ENCODE peak calls at places on chromosomes 13 and 19, in six cellular contexts. U is HuH-7, H is hepatocyte, Y is NCI-H1105, T is NCI-H2081, A is DMS 273 treated with DMSO at 0.1 percent for 48 hours. Q is an unnamed sample.
A peak's percentile ranks its signal among the peaks of the same experiment; 100 is the strongest.

GRCh38 chr13:21005193-21005592 is 56.2 kb downstream of the LATS2 start:
- DNase-seq in U (no peak), H (no peak), Y (no peak), T (no peak), A (no peak), Q (no peak)

GRCh38 chr13:32734511-32734910 is 148.3 kb downstream of the PDS5B start:
- DNase-seq in U (no peak), H (no peak), Y (no peak), T (no peak), A (no peak), Q (no peak)

GRCh38 chr19:46131485-46132143 is 7.1 kb upstream of the IGFL3 start:
- DNase-seq in U (no peak), H (no peak), Y (no peak), T (no peak), A (no peak), Q (no peak)

GRCh38 chr13:41610426-41610825 is 153.1 kb downstream of the RGCC start:
- DNase-seq in U (no peak), H (peak; percentile 45), Y (peak; percentile 28), T (no peak), A (no peak), Q (no peak)

GRCh38 chr19:18232540-18233223 is 6.4 kb upstream of the PDE4C start:
- DNase-seq in U (peak; percentile 59), H (peak; percentile 57), Y (peak; percentile 56), T (peak; percentile 49), A (no peak), Q (no peak)

GRCh38 chr13:108268713-108269112 is 805 bp upstream of the TNFSF13B start:
- DNase-seq in U (no peak), H (no peak), Y (no peak), T (no peak), A (no peak), Q (no peak)

GRCh38 chr13:57653229-57653994 is 21.9 kb downstream of the PCDH17 start:
- DNase-seq in U (no peak), H (no peak), Y (no peak), T (no peak), A (no peak), Q (no peak)

GRCh38 chr19:510606-511100 is 3.4 kb downstream of the TPGS1 start:
- DNase-seq in U (peak; percentile 85), H (peak; percentile 95), Y (peak; percentile 81), T (peak; percentile 91), A (peak; percentile 65), Q (peak; percentile 56)

GRCh38 chr19:18513868-18514267 is 8.0 kb downstream of the ELL start:
- DNase-seq in U (no peak), H (no peak), Y (no peak), T (no peak), A (no peak), Q (no peak)

GRCh38 chr13:73598021-73598712 is 536.0 kb downstream of the KLF12 start:
- DNase-seq in U (no peak), H (peak; percentile 41), Y (no peak), T (no peak), A (no peak), Q (no peak)

GRCh38 chr13:111557921-111558699 is 237.7 kb downstream of the TEX29 start:
- DNase-seq in U (no peak), H (no peak), Y (no peak), T (no peak), A (no peak), Q (no peak)

GRCh38 chr19:29798783-29799182 is 13.0 kb upstream of the CCNE1 start:
- DNase-seq in U (no peak), H (no peak), Y (no peak), T (no peak), A (no peak), Q (no peak)

GRCh38 chr19:17337675-17338439 is 504 bp downstream of the GTPBP3 start:
- DNase-seq in U (no peak), H (no peak), Y (no peak), T (peak; percentile 37), A (no peak), Q (no peak)

GRCh38 chr13:113178070-113178895 is 19.8 kb downstream of the PROZ start:
- DNase-seq in U (no peak), H (no peak), Y (no peak), T (no peak), A (no peak), Q (no peak)

GRCh38 chr13:50319603-50320296 is 304.5 kb downstream of the KCNRG start:
- DNase-seq in U (no peak), H (peak; percentile 30), Y (no peak), T (no peak), A (no peak), Q (no peak)

GRCh38 chr13:48600374-48601364 is 53.1 kb upstream of the CYSLTR2 start:
- DNase-seq in U (no peak), H (peak; percentile 20), Y (no peak), T (no peak), A (no peak), Q (no peak)

GRCh38 chr19:38838208-38838985 is 6.8 kb upstream of the ECH1 start:
- DNase-seq in U (peak; percentile 8), H (peak; percentile 85), Y (no peak), T (no peak), A (no peak), Q (no peak)

GRCh38 chr13:33174491-33174890 is 111.1 kb downstream of the STARD13 start:
- DNase-seq in U (no peak), H (no peak), Y (peak; percentile 62), T (no peak), A (peak; percentile 34), Q (no peak)

GRCh38 chr13:50358221-50358620 is 343.0 kb downstream of the KCNRG start:
- DNase-seq in U (no peak), H (no peak), Y (no peak), T (no peak), A (no peak), Q (peak; percentile 27)

GRCh38 chr19:37333457-37333856 is 37.4 kb upstream of the ZNF527 start:
- DNase-seq in U (no peak), H (no peak), Y (no peak), T (no peak), A (no peak), Q (no peak)

GRCh38 chr13:109199280-109199679 is 569.9 kb downstream of the MYO16 start:
- DNase-seq in U (no peak), H (no peak), Y (no peak), T (no peak), A (no peak), Q (no peak)